ENCODE peak calls at places on chromosome 5, in seven cellular contexts. U is upper lobe of right lung, K is fibroblast of mammary gland, V is choroid plexus epithelial cell, J is nephron progenitor cell, I is AG04450, O is HFFc6. D is an unnamed sample.

GRCh38 chr5:124302504-124302903 is 443.9 kb downstream of the ZNF608 start:
- DNase-seq in O (no peak), U (no peak), K (peak), J (no peak), V (peak), I (peak), D (no peak)

GRCh38 chr5:26388946-26389345 is 649.4 kb downstream of the CDH9 start:
- DNase-seq in I (no peak), K (peak), V (no peak), J (no peak), U (no peak), O (no peak), D (peak)

GRCh38 chr5:14326035-14326909 is 183.1 kb downstream of the TRIO start:
- DNase-seq in J (peak), I (no peak), V (no peak), K (no peak), U (no peak), O (no peak), D (peak)

GRCh38 chr5:98499892-98500291 is 273.6 kb upstream of the RGMB start:
- DNase-seq in I (no peak), O (no peak), U (no peak), J (no peak), V (no peak), K (no peak), D (no peak)

GRCh38 chr5:131466171-131466766 is 168.8 kb downstream of the RAPGEF6 start:
- DNase-seq in K (peak), U (no peak), O (peak), V (peak), I (peak), J (no peak), D (peak)

GRCh38 chr5:81393783-81394718 is at the start of gene ACOT12:
- DNase-seq in J (peak), V (peak), U (no peak), O (no peak), I (no peak), K (peak), D (no peak)

GRCh38 chr5:96807099-96807654 is 568 bp downstream of the ERAP1 start:
- DNase-seq in J (peak), U (peak), K (peak), I (no peak), O (peak), V (peak), D (peak)

GRCh38 chr5:107539726-107540330 is 130.9 kb downstream of the EFNA5 start:
- DNase-seq in I (no peak), U (no peak), O (no peak), K (no peak), J (no peak), V (no peak), D (no peak)

GRCh38 chr5:149079883-149080282 is 17.0 kb upstream of the SH3TC2 start:
- DNase-seq in O (peak), J (no peak), U (no peak), I (no peak), K (no peak), V (no peak), D (no peak)

GRCh38 chr5:40361378-40361777 is 318.3 kb upstream of the PTGER4 start:
- DNase-seq in U (no peak), O (no peak), K (no peak), J (no peak), I (no peak), V (no peak), D (no peak)

GRCh38 chr5:81235287-81236072 is 2.4 kb downstream of the CKMT2 start:
- DNase-seq in U (no peak), O (no peak), V (peak), I (no peak), K (no peak), J (no peak), D (no peak)

DNA sequence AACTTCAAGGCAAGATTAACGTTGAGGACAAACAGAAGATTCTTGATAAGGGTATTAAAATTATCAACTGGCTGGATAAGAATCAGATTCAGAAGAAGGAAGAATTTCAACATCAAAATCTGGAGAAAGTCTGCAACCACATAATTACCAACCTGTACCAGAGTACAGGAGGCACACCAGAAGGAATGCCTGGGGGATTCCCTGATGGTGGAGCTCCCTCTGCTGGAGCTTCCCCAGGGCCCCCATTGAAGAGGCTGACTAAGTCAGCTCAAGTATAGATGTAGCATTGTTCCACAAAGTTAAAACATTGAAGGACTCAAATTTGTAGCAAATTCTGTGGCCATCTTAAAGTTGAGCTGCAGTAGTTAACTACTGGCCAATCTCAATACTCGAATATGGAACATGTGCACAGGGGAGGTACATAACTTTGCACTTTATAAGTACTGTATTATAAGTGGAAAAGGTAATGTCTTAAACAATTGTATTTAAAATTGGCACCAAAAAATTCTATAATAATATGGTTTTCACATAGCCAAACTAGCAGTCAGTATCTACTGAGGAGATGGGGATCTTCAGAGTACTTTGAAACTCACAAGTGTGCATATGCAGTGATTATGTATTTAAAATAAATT is 237.5 kb downstream of the CHSY3 start:
- DNase-seq in U (peak), I (peak), V (peak), O (no peak), K (peak), J (peak), D (peak)
- TF ChIP-seq CTCF in U (peak), I (peak), V (peak), O (no peak), K (peak), J (peak), D (peak)

DNA sequence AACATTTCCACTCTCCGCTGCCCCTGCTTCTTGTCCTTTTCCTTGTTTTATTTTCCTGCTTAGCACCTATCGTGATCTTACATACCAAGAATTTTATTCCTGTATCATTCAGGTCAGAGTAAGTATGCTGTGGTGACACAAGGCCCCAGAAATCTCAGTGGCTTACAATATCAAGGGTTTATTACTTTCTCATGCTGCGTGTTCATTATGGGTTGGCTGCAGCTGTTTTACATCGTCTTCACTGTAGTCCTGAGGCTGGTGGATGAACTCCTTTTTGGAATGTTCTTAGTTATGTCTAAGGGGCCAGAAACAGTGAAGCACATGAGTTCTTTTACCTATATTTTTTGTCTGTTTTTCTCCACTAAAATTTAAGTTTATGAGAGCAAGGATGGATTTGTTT is 51.2 kb downstream of the FCHO2 start:
- DNase-seq in O (peak), V (peak), J (no peak), U (no peak), I (no peak), K (no peak), D (no peak)
- TF ChIP-seq CTCF in O (no peak), V (no peak), J (no peak), U (no peak), I (no peak), K (no peak), D (no peak)

GRCh38 chr5:156015137-156015536 is 311.8 kb upstream of the SGCD start:
- DNase-seq in I (no peak), J (no peak), K (no peak), O (no peak), V (no peak), U (no peak), D (no peak)
- TF ChIP-seq CTCF in I (no peak), J (no peak), K (peak), O (no peak), V (no peak), U (no peak), D (peak)

GRCh38 chr5:111520908-111521307 is 8.6 kb upstream of the STARD4 start:
- DNase-seq in U (no peak), J (no peak), O (no peak), V (no peak), I (no peak), K (no peak), D (no peak)
- TF ChIP-seq CTCF in U (no peak), J (no peak), O (no peak), V (no peak), I (no peak), K (no peak), D (no peak)

DNA sequence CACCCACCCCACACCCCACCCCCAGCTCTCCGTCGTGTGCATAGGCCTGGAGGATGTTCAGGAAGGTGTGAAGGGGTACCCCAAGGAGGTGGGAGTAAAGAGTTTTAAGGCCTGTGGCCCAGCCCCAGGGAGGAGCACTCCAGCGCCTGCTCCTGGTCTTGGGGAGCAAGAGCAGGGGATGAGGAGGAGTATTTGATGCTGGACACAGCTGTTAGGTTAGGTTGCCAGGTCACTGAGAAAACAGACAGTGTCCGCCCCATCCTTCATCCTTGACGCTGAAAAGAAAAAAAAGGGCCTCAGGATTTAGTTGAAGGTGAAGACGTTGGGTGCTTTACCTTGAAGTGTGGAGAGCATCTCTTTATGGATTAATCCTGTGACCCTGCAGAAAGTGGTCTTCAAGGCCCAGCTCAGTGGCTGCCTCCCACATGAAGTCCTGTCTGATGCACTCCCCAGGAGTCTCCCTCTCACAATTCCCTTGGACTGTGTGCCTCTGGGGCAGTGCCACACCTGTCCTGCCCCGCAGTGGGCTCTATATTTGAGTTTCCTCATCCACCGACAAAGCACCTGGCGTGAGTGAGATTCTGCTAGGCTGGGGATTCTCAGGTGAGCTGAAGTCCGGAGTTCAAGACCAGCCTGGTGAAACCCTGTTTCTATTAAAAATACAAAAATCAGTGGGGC is 101.8 kb downstream of the SPRY4 start:
- DNase-seq in V (no peak), J (no peak), U (no peak), O (no peak), K (no peak), I (no peak), D (no peak)
- TF ChIP-seq CTCF in V (no peak), J (no peak), U (no peak), O (no peak), K (no peak), I (no peak), D (no peak)

GRCh38 chr5:181260720-181261319 is at the start of gene TRIM52:
- DNase-seq in U (peak), J (peak), O (peak), K (peak), I (no peak), V (peak), D (peak)
- TF ChIP-seq CTCF in U (no peak), J (no peak), O (no peak), K (no peak), I (no peak), V (no peak), D (no peak)

DNA sequence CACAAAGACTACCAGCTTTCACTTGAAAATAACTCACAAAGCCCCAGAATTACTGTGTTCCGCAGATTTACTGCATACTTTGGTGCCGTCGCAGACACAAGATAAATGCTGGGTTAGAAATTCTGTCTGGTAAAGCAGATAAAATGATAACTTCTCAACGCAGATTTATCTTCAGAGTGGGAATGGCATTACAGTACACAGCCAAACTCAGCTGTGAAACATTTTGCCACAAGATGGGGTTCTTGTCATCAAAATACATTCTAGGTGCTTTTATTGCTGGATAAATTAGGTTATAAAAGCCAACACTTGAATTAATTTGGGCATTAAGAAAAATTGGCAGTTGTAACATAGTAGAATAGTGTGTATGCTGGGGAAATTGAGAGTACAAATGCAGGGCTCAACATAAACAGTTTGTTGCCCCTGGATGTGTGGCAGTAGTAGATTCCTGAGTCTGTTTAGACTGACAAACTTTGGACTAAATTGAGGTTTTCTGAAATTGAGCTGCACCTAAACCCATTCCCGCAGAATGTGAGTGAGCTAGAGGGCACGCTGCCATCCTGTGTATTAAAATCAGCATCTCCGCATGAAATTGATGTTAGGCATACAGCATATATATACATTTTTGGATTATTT is 61.1 kb downstream of the LMNB1 start:
- DNase-seq in O (peak), K (peak), I (no peak), U (no peak), J (no peak), V (peak), D (peak)
- TF ChIP-seq CTCF in O (peak), K (peak), I (peak), U (peak), J (no peak), V (peak), D (peak)

DNA sequence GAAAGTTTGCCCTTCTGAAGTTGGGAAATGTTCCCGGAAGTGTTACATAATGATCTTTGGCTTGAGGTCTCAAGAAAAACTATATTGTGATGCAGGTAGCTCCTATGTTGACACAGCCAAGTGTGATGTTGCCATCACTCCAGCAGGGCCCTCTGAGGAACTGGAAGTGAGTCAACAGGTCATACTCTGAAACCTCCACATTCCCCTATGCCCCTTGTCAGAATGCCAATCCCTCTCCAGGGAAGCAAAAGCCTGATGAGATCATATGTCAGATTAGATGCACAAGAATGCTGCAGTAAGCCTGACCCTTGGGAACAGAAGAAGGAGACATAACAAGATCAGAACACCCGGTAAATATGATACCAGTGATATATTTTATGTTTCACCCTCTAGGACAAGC is 66.8 kb upstream of the ITGA2 start:
- DNase-seq in K (peak), O (peak), I (peak), V (peak), U (no peak), J (no peak), D (peak)
- TF ChIP-seq CTCF in K (no peak), O (peak), I (no peak), V (no peak), U (no peak), J (no peak), D (no peak)

D was measured in MCF 10A.